ENCODE peak calls at places on chromosomes 7 and 10, in nine cellular contexts. I, D, C, S, T, M, X, P and G are unnamed samples.

GRCh38 chr10:33235271-33235884 is 99.1 kb downstream of the NRP1 start:
- DNase-seq in I (no peak), D (no peak), C (no peak), S (no peak), T (no peak), M (no peak), X (no peak), P (no peak), G (no peak)

GRCh38 chr7:157017639-157018327 is 7.3 kb upstream of the MNX1 start:
- DNase-seq in I (no peak), D (no peak), C (no peak), S (no peak), T (no peak), M (no peak), X (no peak), P (no peak), G (no peak)

GRCh38 chr10:58963723-58964124 is 212.7 kb upstream of the PHYHIPL start:
- DNase-seq in I (no peak), D (no peak), C (no peak), S (no peak), T (no peak), M (no peak), X (peak), P (no peak), G (no peak)

GRCh38 chr7:1638113-1638726 is 31.9 kb upstream of the ELFN1 start:
- DNase-seq in I (no peak), D (no peak), C (no peak), S (no peak), T (no peak), M (no peak), X (no peak), P (no peak), G (no peak)

GRCh38 chr10:31064334-31064733 is 32.7 kb upstream of the ZNF438 start:
- DNase-seq in I (no peak), D (no peak), C (peak), S (no peak), T (no peak), M (no peak), X (no peak), P (peak), G (no peak)

GRCh38 chr7:83738436-83738835 is 89.5 kb upstream of the SEMA3E start:
- DNase-seq in I (no peak), D (no peak), C (no peak), S (no peak), T (no peak), M (no peak), X (no peak), P (no peak), G (no peak)

GRCh38 chr10:89916481-89916880 is 215.1 kb downstream of the KIF20B start:
- DNase-seq in I (no peak), D (no peak), C (no peak), S (no peak), T (no peak), M (no peak), X (no peak), P (no peak), G (no peak)

GRCh38 chr10:97686301-97686961 is 610 bp downstream of the AVPI1 start:
- DNase-seq in I (no peak), D (no peak), C (no peak), S (no peak), T (no peak), M (no peak), X (no peak), P (no peak), G (no peak)

GRCh38 chr7:111137296-111138195 is 46.6 kb downstream of the LRRN3 start:
- DNase-seq in I (no peak), D (no peak), C (peak), S (peak), T (no peak), M (no peak), X (no peak), P (no peak), G (peak)

GRCh38 chr7:29951206-29951605 is 38.4 kb downstream of the SCRN1 start:
- DNase-seq in I (no peak), D (no peak), C (no peak), S (no peak), T (no peak), M (no peak), X (no peak), P (no peak), G (no peak)

GRCh38 chr7:93228302-93228701 is 2.0 kb upstream of the HEPACAM2 start:
- DNase-seq in I (no peak), D (peak), C (peak), S (no peak), T (no peak), M (no peak), X (no peak), P (no peak), G (peak)

GRCh38 chr10:24553051-24553612 is 170.6 kb downstream of the ARHGAP21 start:
- DNase-seq in I (no peak), D (no peak), C (no peak), S (no peak), T (no peak), M (no peak), X (no peak), P (no peak), G (no peak)

GRCh38 chr7:116776610-116777289 is 85.6 kb upstream of the CAPZA2 start:
- DNase-seq in I (no peak), D (no peak), C (peak), S (no peak), T (no peak), M (no peak), X (no peak), P (peak), G (no peak)

GRCh38 chr7:121113288-121113687 is 124.8 kb downstream of the CPED1 start:
- DNase-seq in I (no peak), D (no peak), C (peak), S (no peak), T (no peak), M (no peak), X (no peak), P (no peak), G (no peak)

GRCh38 chr7:46024263-46024916 is 103.3 kb upstream of the IGFBP3 start:
- DNase-seq in I (no peak), D (no peak), C (no peak), S (no peak), T (peak), M (no peak), X (no peak), P (no peak), G (no peak)

GRCh38 chr10:107409517-107409916 is 245.0 kb upstream of the SORCS1 start:
- DNase-seq in I (no peak), D (no peak), C (peak), S (no peak), T (no peak), M (no peak), X (no peak), P (peak), G (peak)